ENCODE peak calls at places on chromosomes 16 and 17, in ten cellular contexts. P is body of pancreas, Q is HTR-8/SVneo, K is EL, W is WTC11, G is NCI-H1694 treated with DMSO at 0.1 percent for 48 hours, N is endothelial cell, A is type B pancreatic cell, V is GM23248, L is kidney glomerular epithelial cell. H is an unnamed sample.

GRCh38 chr16:856811-857210 is 56.3 kb upstream of the GNG13 start:
- DNase-seq in L (no peak), N (no peak), K (no peak), P (no peak), Q (no peak), A (no peak), G (no peak), W (no peak), V (no peak), H (no peak)

GRCh38 chr17:15384142-15384803 is 42.9 kb upstream of the TEKT3 start:
- DNase-seq in L (no peak), K (peak), P (no peak), G (no peak), V (peak), A (no peak), N (no peak), W (no peak), Q (no peak), H (peak)

GRCh38 chr17:7561589-7562207 is at the start of gene SENP3:
- DNase-seq in Q (peak), A (peak), L (peak), N (peak), V (peak), G (peak), P (peak), K (peak), W (peak), H (peak)

GRCh38 chr16:3601614-3602319 is 9.6 kb downstream of the SLX4 start:
- DNase-seq in N (no peak), L (no peak), V (no peak), Q (no peak), P (no peak), W (no peak), K (no peak), G (no peak), A (no peak), H (peak)

GRCh38 chr16:81524382-81524781 is 79.8 kb downstream of the CMIP start:
- DNase-seq in W (no peak), N (no peak), A (no peak), G (no peak), L (no peak), Q (no peak), K (no peak), P (no peak), V (no peak), H (no peak)

GRCh38 chr17:55783684-55784245 is 32.9 kb downstream of the PCTP start:
- DNase-seq in V (peak), P (peak), A (no peak), K (peak), G (no peak), Q (no peak), W (no peak), N (no peak), L (no peak), H (no peak)

GRCh38 chr17:2081564-2081963 is 26.7 kb downstream of the HIC1 start:
- DNase-seq in W (no peak), N (no peak), G (no peak), L (no peak), P (no peak), V (peak), K (peak), Q (no peak), A (no peak), H (no peak)

GRCh38 chr17:30939059-30939689 is 17.4 kb downstream of the ADAP2 start:
- DNase-seq in L (no peak), W (no peak), G (no peak), K (no peak), A (no peak), Q (no peak), P (no peak), V (no peak), N (no peak), H (no peak)

GRCh38 chr17:64216385-64217248 is 46.4 kb downstream of the TEX2 start:
- DNase-seq in P (peak), V (peak), K (peak), A (no peak), N (no peak), W (peak), L (no peak), G (peak), Q (no peak), H (peak)

GRCh38 chr16:64132686-64133085 is 989.2 kb downstream of the CDH11 start:
- DNase-seq in K (no peak), L (no peak), P (no peak), N (no peak), G (no peak), A (no peak), Q (no peak), W (no peak), V (no peak), H (peak)

GRCh38 chr17:69997332-69997731 is 77.7 kb upstream of the KCNJ16 start:
- DNase-seq in V (peak), Q (no peak), P (no peak), N (no peak), K (peak), G (no peak), L (peak), A (no peak), W (no peak), H (no peak)

GRCh38 chr17:2929881-2930533 is 133.4 kb downstream of the OR1D5 start:
- DNase-seq in W (peak), P (peak), A (no peak), L (peak), N (peak), V (peak), G (peak), Q (peak), K (peak), H (no peak)

GRCh38 chr17:42414782-42415409 is 8.2 kb downstream of the CAVIN1 start:
- DNase-seq in A (no peak), K (no peak), G (no peak), V (no peak), N (no peak), L (no peak), W (no peak), P (no peak), Q (no peak), H (no peak)

GRCh38 chr17:73304971-73305786 is 6.6 kb downstream of the CDC42EP4 start:
- DNase-seq in Q (peak), L (peak), N (peak), W (peak), P (peak), V (peak), G (no peak), A (no peak), K (peak), H (peak)

GRCh38 chr17:47902039-47902744 is 6.2 kb downstream of the SP2 start:
- DNase-seq in L (no peak), A (no peak), G (no peak), P (no peak), N (no peak), V (no peak), W (peak), Q (no peak), K (no peak), H (no peak)

GRCh38 chr16:88790312-88791150 is 5.5 kb upstream of the PIEZO1 start:
- DNase-seq in Q (no peak), N (no peak), L (peak), W (no peak), G (no peak), A (no peak), P (no peak), V (peak), K (peak), H (no peak)

GRCh38 chr17:55743103-55743679 is 7.7 kb upstream of the PCTP start:
- DNase-seq in L (peak), A (no peak), N (no peak), W (no peak), G (no peak), Q (no peak), K (peak), V (no peak), P (peak), H (no peak)

GRCh38 chr17:44197980-44198720 is 1.5 kb downstream of the ATXN7L3 start:
- DNase-seq in N (no peak), L (no peak), V (peak), K (peak), W (no peak), Q (peak), G (no peak), A (no peak), P (no peak), H (peak)